ENCODE peak calls at places on chromosomes 1 and 21, in six cellular contexts. L, S, Y, U, F and B are unnamed samples.

GRCh38 chr1:99645199-99645598 is 714 bp upstream of the PALMD start:
- DNase-seq in L (peak; percentile 82), S (peak; percentile 85), Y (peak; percentile 71), U (no peak), F (no peak), B (no peak)

GRCh38 chr21:41358193-41359166 is 3.3 kb upstream of the MX2 start:
- DNase-seq in L (peak; percentile 31), S (peak; percentile 80), Y (no peak), U (no peak), F (no peak), B (no peak)

GRCh38 chr1:65214340-65215027 is 66.5 kb downstream of the AK4 start:
- DNase-seq in L (no peak), S (no peak), Y (no peak), U (no peak), F (no peak), B (no peak)

GRCh38 chr1:56477164-56478111 is 101.9 kb downstream of the PLPP3 start:
- DNase-seq in L (peak; percentile 89), S (peak; percentile 89), Y (peak; percentile 85), U (peak; percentile 79), F (no peak), B (peak; percentile 61)

GRCh38 chr1:36522021-36522420 is 39.3 kb upstream of the CSF3R start:
- DNase-seq in L (peak; percentile 22), S (peak; percentile 43), Y (no peak), U (no peak), F (no peak), B (no peak)

GRCh38 chr1:59220356-59220755 is 76.5 kb upstream of the FGGY start:
- DNase-seq in L (no peak), S (no peak), Y (no peak), U (no peak), F (no peak), B (no peak)

GRCh38 chr1:227915564-227916553 is 31.9 kb downstream of the WNT9A start:
- DNase-seq in L (no peak), S (no peak), Y (peak; percentile 13), U (no peak), F (no peak), B (no peak)

GRCh38 chr1:37270639-37271038 is 203.7 kb upstream of the ZC3H12A start:
- DNase-seq in L (no peak), S (no peak), Y (no peak), U (no peak), F (no peak), B (no peak)

GRCh38 chr1:100394286-100394685 is 42.0 kb downstream of the CDC14A start:
- DNase-seq in L (no peak), S (no peak), Y (no peak), U (no peak), F (no peak), B (no peak)

GRCh38 chr1:243898278-243898677 is 48.2 kb upstream of the AKT3 start:
- DNase-seq in L (no peak), S (no peak), Y (no peak), U (no peak), F (no peak), B (no peak)

GRCh38 chr1:115086176-115086830 is 3.0 kb downstream of the TSPAN2 start:
- DNase-seq in L (no peak), S (no peak), Y (no peak), U (no peak), F (no peak), B (no peak)

GRCh38 chr1:67983867-67984266 is 66.6 kb downstream of the DIRAS3 start:
- DNase-seq in L (no peak), S (no peak), Y (peak; percentile 33), U (no peak), F (no peak), B (no peak)

GRCh38 chr1:225509770-225510169 is 81.9 kb upstream of the LBR start:
- DNase-seq in L (no peak), S (no peak), Y (no peak), U (no peak), F (no peak), B (no peak)

GRCh38 chr21:46218906-46219590 is 9.5 kb downstream of the LSS start:
- DNase-seq in L (peak; percentile 32), S (no peak), Y (no peak), U (no peak), F (no peak), B (peak; percentile 33)

GRCh38 chr1:38246955-38247952 is 200.7 kb upstream of the POU3F1 start:
- DNase-seq in L (peak; percentile 60), S (no peak), Y (no peak), U (no peak), F (no peak), B (peak; percentile 75)

GRCh38 chr1:207861442-207862177 is 49.3 kb downstream of the CD34 start:
- DNase-seq in L (no peak), S (peak; percentile 81), Y (no peak), U (no peak), F (peak; percentile 22), B (peak; percentile 67)

GRCh38 chr1:6158181-6158580 is 21.9 kb downstream of the CHD5 start:
- DNase-seq in L (no peak), S (no peak), Y (no peak), U (no peak), F (no peak), B (no peak)

GRCh38 chr1:170126691-170127090 is 19.1 kb upstream of the NTMT2 start:
- DNase-seq in L (no peak), S (no peak), Y (no peak), U (no peak), F (no peak), B (no peak)

GRCh38 chr1:56627019-56627635 is 18.0 kb upstream of the PRKAA2 start:
- DNase-seq in L (no peak), S (no peak), Y (no peak), U (no peak), F (no peak), B (no peak)

GRCh38 chr1:204506091-204506968 is 9.9 kb upstream of the MDM4 start:
- DNase-seq in L (peak; percentile 73), S (peak; percentile 91), Y (peak; percentile 66), U (peak; percentile 71), F (peak; percentile 47), B (peak; percentile 67)

GRCh38 chr1:77039739-77040138 is 172.5 kb downstream of the ST6GALNAC5 start:
- DNase-seq in L (no peak), S (no peak), Y (no peak), U (no peak), F (no peak), B (no peak)

GRCh38 chr1:2474933-2475371 is 1.1 kb upstream of the PLCH2 start:
- DNase-seq in L (peak; percentile 93), S (no peak), Y (no peak), U (no peak), F (no peak), B (no peak)

GRCh38 chr1:170734412-170735175 is 70.7 kb downstream of the PRRX1 start:
- DNase-seq in L (no peak), S (no peak), Y (no peak), U (no peak), F (no peak), B (no peak)

GRCh38 chr1:150537732-150538684 is 11.2 kb upstream of the ADAMTSL4 start:
- DNase-seq in L (no peak), S (no peak), Y (no peak), U (peak; percentile 40), F (no peak), B (no peak)

GRCh38 chr1:205948000-205948399 is 4.7 kb upstream of the SLC26A9 start:
- DNase-seq in L (no peak), S (no peak), Y (no peak), U (no peak), F (no peak), B (no peak)

GRCh38 chr1:181592261-181592859 is 109.0 kb downstream of the CACNA1E start:
- DNase-seq in L (no peak), S (no peak), Y (no peak), U (no peak), F (no peak), B (no peak)

GRCh38 chr21:29102791-29103257 is 27.6 kb upstream of the MAP3K7CL start:
- DNase-seq in L (no peak), S (no peak), Y (no peak), U (no peak), F (no peak), B (no peak)

GRCh38 chr1:8023995-8024313 is 2.2 kb downstream of the ERRFI1 start:
- DNase-seq in L (no peak), S (no peak), Y (no peak), U (no peak), F (no peak), B (no peak)
- H3K4me3 ChIP-seq in L (peak overlapping the region; percentile 78), S (no peak overlapping the region), Y (no peak overlapping the region), U (peak overlapping the region; percentile 76), F (no peak overlapping the region), B (no peak overlapping the region)

GRCh38 chr1:46488343-46489168 is 1.1 kb upstream of the DMBX1 start:
- DNase-seq in L (no peak), S (no peak), Y (no peak), U (no peak), F (no peak), B (no peak)

GRCh38 chr1:46489638-46490602 is at the start of gene DMBX1:
- DNase-seq in L (no peak), S (no peak), Y (no peak), U (no peak), F (no peak), B (no peak)

GRCh38 chr1:46487818-46488218 is 1.8 kb upstream of the DMBX1 start:
- DNase-seq in L (no peak), S (no peak), Y (no peak), U (no peak), F (no peak), B (peak; percentile 49)

GRCh38 chr1:46490603-46491499 is 1.2 kb downstream of the DMBX1 start:
- DNase-seq in L (no peak), S (no peak), Y (no peak), U (no peak), F (no peak), B (peak; percentile 60)

GRCh38 chr1:46489169-46489637 is 433 bp upstream of the DMBX1 start:
- DNase-seq in L (no peak), S (no peak), Y (no peak), U (no peak), F (no peak), B (no peak)
- H3K4me3 ChIP-seq in L (no peak overlapping the region), S (peak overlapping the region; percentile 4), Y (peak overlapping the region; percentile 46), U (peak overlapping the region; percentile 45), F (no peak overlapping the region), B (peak overlapping the region; percentile 51)

GRCh38 chr1:230109066-230109465 is 42.0 kb downstream of the GALNT2 start:
- DNase-seq in L (no peak), S (no peak), Y (no peak), U (no peak), F (no peak), B (no peak)

GRCh38 chr1:230108580-230108979 is 41.5 kb downstream of the GALNT2 start:
- DNase-seq in L (no peak), S (no peak), Y (no peak), U (no peak), F (no peak), B (no peak)

GRCh38 chr1:230110971-230111370 is 43.9 kb downstream of the GALNT2 start:
- DNase-seq in L (no peak), S (no peak), Y (no peak), U (no peak), F (no peak), B (no peak)

GRCh38 chr1:230107941-230108340 is 40.9 kb downstream of the GALNT2 start:
- DNase-seq in L (peak; percentile 86), S (no peak), Y (no peak), U (no peak), F (no peak), B (no peak)

GRCh38 chr1:230109871-230110667 is 43.0 kb downstream of the GALNT2 start:
- DNase-seq in L (no peak), S (no peak), Y (no peak), U (no peak), F (no peak), B (peak; percentile 66)
- H3K4me3 ChIP-seq in L (no peak overlapping the region), S (no peak overlapping the region), Y (no peak overlapping the region), U (no peak overlapping the region), F (no peak overlapping the region), B (no peak overlapping the region)

GRCh38 chr21:37358392-37358791 is 8.2 kb upstream of the DYRK1A start:
- DNase-seq in L (no peak), S (no peak), Y (no peak), U (no peak), F (no peak), B (no peak)
- H3K4me3 ChIP-seq in L (no peak overlapping the region), S (no peak overlapping the region), Y (no peak overlapping the region), U (no peak overlapping the region), F (no peak overlapping the region), B (no peak overlapping the region)